ENCODE peak calls at places on chromosomes 13 and 19, in ten cellular contexts. One of them, this sample, is unnamed.

GRCh38 chr19:48913114-48913513 is 13.0 kb downstream of the NUCB1 start:
- DNase-seq in GM12864: no peak
- DNase-seq in GM18507: no peak
- DNase-seq in head of caudate nucleus: no peak
- DNase-seq in tibial nerve: no peak
- DNase-seq in anterior cingulate cortex: no peak
- DNase-seq in coronary artery: no peak
- DNase-seq in fibroblast of the conjunctiva: no peak
- DNase-seq in Right ventricle myocardium superior: no peak
- DNase-seq in stromal cell of bone marrow: no peak
- DNase-seq in this sample: peak

GRCh38 chr19:11152318-11153062 is 3.1 kb downstream of the SPC24 start:
- DNase-seq in GM12864: no peak
- DNase-seq in GM18507: no peak
- DNase-seq in head of caudate nucleus: peak
- DNase-seq in tibial nerve: peak
- DNase-seq in anterior cingulate cortex: no peak
- DNase-seq in coronary artery: peak
- DNase-seq in fibroblast of the conjunctiva: peak
- DNase-seq in Right ventricle myocardium superior: peak
- DNase-seq in stromal cell of bone marrow: peak
- DNase-seq in this sample: peak

GRCh38 chr19:58538257-58539168 is 5.4 kb upstream of the TRIM28 start:
- DNase-seq in GM12864: no peak
- DNase-seq in GM18507: no peak
- DNase-seq in head of caudate nucleus: no peak
- DNase-seq in tibial nerve: no peak
- DNase-seq in anterior cingulate cortex: no peak
- DNase-seq in coronary artery: peak
- DNase-seq in fibroblast of the conjunctiva: no peak
- DNase-seq in Right ventricle myocardium superior: no peak
- DNase-seq in stromal cell of bone marrow: no peak
- DNase-seq in this sample: no peak

GRCh38 chr13:43529796-43530195 is 257.0 kb downstream of the ENOX1 start:
- DNase-seq in GM12864: no peak
- DNase-seq in GM18507: no peak
- DNase-seq in head of caudate nucleus: no peak
- DNase-seq in tibial nerve: no peak
- DNase-seq in anterior cingulate cortex: no peak
- DNase-seq in coronary artery: no peak
- DNase-seq in fibroblast of the conjunctiva: no peak
- DNase-seq in Right ventricle myocardium superior: no peak
- DNase-seq in stromal cell of bone marrow: no peak
- DNase-seq in this sample: no peak

GRCh38 chr19:17871878-17872250 is at the start of gene SLC5A5:
- DNase-seq in GM12864: no peak
- DNase-seq in GM18507: no peak
- DNase-seq in head of caudate nucleus: no peak
- DNase-seq in tibial nerve: no peak
- DNase-seq in anterior cingulate cortex: no peak
- DNase-seq in coronary artery: no peak
- DNase-seq in fibroblast of the conjunctiva: no peak
- DNase-seq in Right ventricle myocardium superior: no peak
- DNase-seq in stromal cell of bone marrow: no peak
- DNase-seq in this sample: no peak

GRCh38 chr19:46861691-46862503 is 1.1 kb downstream of the ARHGAP35 start:
- DNase-seq in GM12864: no peak
- DNase-seq in GM18507: no peak
- DNase-seq in head of caudate nucleus: peak
- DNase-seq in tibial nerve: no peak
- DNase-seq in anterior cingulate cortex: no peak
- DNase-seq in coronary artery: no peak
- DNase-seq in fibroblast of the conjunctiva: no peak
- DNase-seq in Right ventricle myocardium superior: no peak
- DNase-seq in stromal cell of bone marrow: no peak
- DNase-seq in this sample: no peak

GRCh38 chr19:7550987-7551761 is 15.7 kb downstream of the PNPLA6 start:
- DNase-seq in GM12864: no peak
- DNase-seq in GM18507: no peak
- DNase-seq in head of caudate nucleus: peak
- DNase-seq in tibial nerve: no peak
- DNase-seq in anterior cingulate cortex: peak
- DNase-seq in coronary artery: no peak
- DNase-seq in fibroblast of the conjunctiva: peak
- DNase-seq in Right ventricle myocardium superior: peak
- DNase-seq in stromal cell of bone marrow: no peak
- DNase-seq in this sample: peak

GRCh38 chr13:79501538-79502232 is 20.7 kb downstream of the NDFIP2 start:
- DNase-seq in GM12864: no peak
- DNase-seq in GM18507: no peak
- DNase-seq in head of caudate nucleus: no peak
- DNase-seq in tibial nerve: no peak
- DNase-seq in anterior cingulate cortex: no peak
- DNase-seq in coronary artery: no peak
- DNase-seq in fibroblast of the conjunctiva: no peak
- DNase-seq in Right ventricle myocardium superior: no peak
- DNase-seq in stromal cell of bone marrow: no peak
- DNase-seq in this sample: peak

GRCh38 chr19:29680447-29680846 is 15.2 kb downstream of the PLEKHF1 start:
- DNase-seq in GM12864: no peak
- DNase-seq in GM18507: peak
- DNase-seq in head of caudate nucleus: peak
- DNase-seq in tibial nerve: no peak
- DNase-seq in anterior cingulate cortex: peak
- DNase-seq in coronary artery: no peak
- DNase-seq in fibroblast of the conjunctiva: no peak
- DNase-seq in Right ventricle myocardium superior: peak
- DNase-seq in stromal cell of bone marrow: no peak
- DNase-seq in this sample: no peak

GRCh38 chr19:45182758-45183157 is 4.2 kb downstream of the BLOC1S3 start:
- DNase-seq in GM12864: no peak
- DNase-seq in GM18507: no peak
- DNase-seq in head of caudate nucleus: no peak
- DNase-seq in tibial nerve: no peak
- DNase-seq in anterior cingulate cortex: no peak
- DNase-seq in coronary artery: no peak
- DNase-seq in fibroblast of the conjunctiva: no peak
- DNase-seq in Right ventricle myocardium superior: no peak
- DNase-seq in stromal cell of bone marrow: no peak
- DNase-seq in this sample: no peak

GRCh38 chr13:19818223-19818842 is 35.6 kb upstream of the PSPC1 start:
- DNase-seq in GM12864: no peak
- DNase-seq in GM18507: no peak
- DNase-seq in head of caudate nucleus: no peak
- DNase-seq in tibial nerve: no peak
- DNase-seq in anterior cingulate cortex: no peak
- DNase-seq in coronary artery: no peak
- DNase-seq in fibroblast of the conjunctiva: no peak
- DNase-seq in Right ventricle myocardium superior: peak
- DNase-seq in stromal cell of bone marrow: no peak
- DNase-seq in this sample: peak

GRCh38 chr13:94481966-94482365 is 2.5 kb upstream of the DCT start:
- DNase-seq in GM12864: no peak
- DNase-seq in GM18507: no peak
- DNase-seq in head of caudate nucleus: no peak
- DNase-seq in tibial nerve: no peak
- DNase-seq in anterior cingulate cortex: no peak
- DNase-seq in coronary artery: no peak
- DNase-seq in fibroblast of the conjunctiva: peak
- DNase-seq in Right ventricle myocardium superior: peak
- DNase-seq in stromal cell of bone marrow: peak
- DNase-seq in this sample: peak

GRCh38 chr19:4061683-4062575 is 4.8 kb downstream of the ZBTB7A start:
- DNase-seq in GM12864: no peak
- DNase-seq in GM18507: no peak
- DNase-seq in head of caudate nucleus: no peak
- DNase-seq in tibial nerve: no peak
- DNase-seq in anterior cingulate cortex: no peak
- DNase-seq in coronary artery: peak
- DNase-seq in fibroblast of the conjunctiva: no peak
- DNase-seq in Right ventricle myocardium superior: no peak
- DNase-seq in stromal cell of bone marrow: no peak
- DNase-seq in this sample: no peak

GRCh38 chr13:108120332-108120731 is 95.0 kb downstream of the LIG4 start:
- DNase-seq in GM12864: no peak
- DNase-seq in GM18507: no peak
- DNase-seq in head of caudate nucleus: no peak
- DNase-seq in tibial nerve: no peak
- DNase-seq in anterior cingulate cortex: peak
- DNase-seq in coronary artery: no peak
- DNase-seq in fibroblast of the conjunctiva: no peak
- DNase-seq in Right ventricle myocardium superior: no peak
- DNase-seq in stromal cell of bone marrow: no peak
- DNase-seq in this sample: no peak

GRCh38 chr19:48726573-48726972 is 7.0 kb upstream of the MAMSTR start:
- DNase-seq in GM12864: no peak
- DNase-seq in GM18507: no peak
- DNase-seq in head of caudate nucleus: no peak
- DNase-seq in tibial nerve: no peak
- DNase-seq in anterior cingulate cortex: no peak
- DNase-seq in coronary artery: no peak
- DNase-seq in fibroblast of the conjunctiva: no peak
- DNase-seq in Right ventricle myocardium superior: no peak
- DNase-seq in stromal cell of bone marrow: no peak
- DNase-seq in this sample: no peak

GRCh38 chr13:113275387-113275786 is 21.7 kb upstream of the LAMP1 start:
- DNase-seq in GM12864: no peak
- DNase-seq in GM18507: no peak
- DNase-seq in head of caudate nucleus: peak
- DNase-seq in tibial nerve: no peak
- DNase-seq in anterior cingulate cortex: peak
- DNase-seq in coronary artery: no peak
- DNase-seq in fibroblast of the conjunctiva: peak
- DNase-seq in Right ventricle myocardium superior: no peak
- DNase-seq in stromal cell of bone marrow: peak
- DNase-seq in this sample: peak

GRCh38 chr13:110483386-110483785 is 78.1 kb downstream of the RAB20 start:
- DNase-seq in GM12864: no peak
- DNase-seq in GM18507: no peak
- DNase-seq in head of caudate nucleus: no peak
- DNase-seq in tibial nerve: no peak
- DNase-seq in anterior cingulate cortex: peak
- DNase-seq in coronary artery: no peak
- DNase-seq in fibroblast of the conjunctiva: no peak
- DNase-seq in Right ventricle myocardium superior: no peak
- DNase-seq in stromal cell of bone marrow: no peak
- DNase-seq in this sample: no peak

GRCh38 chr19:6616011-6616410 is 25.1 kb upstream of the CD70 start:
- DNase-seq in GM12864: no peak
- DNase-seq in GM18507: no peak
- DNase-seq in head of caudate nucleus: no peak
- DNase-seq in tibial nerve: no peak
- DNase-seq in anterior cingulate cortex: no peak
- DNase-seq in coronary artery: no peak
- DNase-seq in fibroblast of the conjunctiva: no peak
- DNase-seq in Right ventricle myocardium superior: no peak
- DNase-seq in stromal cell of bone marrow: peak
- DNase-seq in this sample: no peak

GRCh38 chr13:45916859-45917418 is 65.4 kb upstream of the SIAH3 start:
- DNase-seq in GM12864: no peak
- DNase-seq in GM18507: no peak
- DNase-seq in head of caudate nucleus: no peak
- DNase-seq in tibial nerve: no peak
- DNase-seq in anterior cingulate cortex: no peak
- DNase-seq in coronary artery: no peak
- DNase-seq in fibroblast of the conjunctiva: no peak
- DNase-seq in Right ventricle myocardium superior: no peak
- DNase-seq in stromal cell of bone marrow: no peak
- DNase-seq in this sample: no peak

GRCh38 chr19:51002542-51003311 is 1.3 kb upstream of the KLK8 start:
- DNase-seq in GM12864: no peak
- DNase-seq in GM18507: no peak
- DNase-seq in head of caudate nucleus: no peak
- DNase-seq in tibial nerve: peak
- DNase-seq in anterior cingulate cortex: no peak
- DNase-seq in coronary artery: no peak
- DNase-seq in fibroblast of the conjunctiva: no peak
- DNase-seq in Right ventricle myocardium superior: no peak
- DNase-seq in stromal cell of bone marrow: no peak
- DNase-seq in this sample: no peak

GRCh38 chr19:11505504-11506100 is at the start of gene ZNF653:
- DNase-seq in GM12864: peak
- DNase-seq in GM18507: peak
- DNase-seq in head of caudate nucleus: peak
- DNase-seq in tibial nerve: peak
- DNase-seq in anterior cingulate cortex: peak
- DNase-seq in coronary artery: peak
- DNase-seq in fibroblast of the conjunctiva: peak
- DNase-seq in Right ventricle myocardium superior: peak
- DNase-seq in stromal cell of bone marrow: peak
- DNase-seq in this sample: peak

GRCh38 chr19:56066152-56067023 is 54.7 kb downstream of the ZNF787 start:
- DNase-seq in GM12864: no peak
- DNase-seq in GM18507: peak
- DNase-seq in head of caudate nucleus: peak
- DNase-seq in tibial nerve: no peak
- DNase-seq in anterior cingulate cortex: peak
- DNase-seq in coronary artery: no peak
- DNase-seq in fibroblast of the conjunctiva: no peak
- DNase-seq in Right ventricle myocardium superior: peak
- DNase-seq in stromal cell of bone marrow: no peak
- DNase-seq in this sample: peak

GRCh38 chr13:45068036-45069001 is 52.0 kb upstream of the GTF2F2 start:
- DNase-seq in GM12864: no peak
- DNase-seq in GM18507: no peak
- DNase-seq in head of caudate nucleus: no peak
- DNase-seq in tibial nerve: no peak
- DNase-seq in anterior cingulate cortex: no peak
- DNase-seq in coronary artery: no peak
- DNase-seq in fibroblast of the conjunctiva: no peak
- DNase-seq in Right ventricle myocardium superior: no peak
- DNase-seq in stromal cell of bone marrow: no peak
- DNase-seq in this sample: no peak

GRCh38 chr19:45717983-45718650 is 12.6 kb downstream of the FBXO46 start:
- DNase-seq in GM12864: no peak
- DNase-seq in GM18507: no peak
- DNase-seq in head of caudate nucleus: no peak
- DNase-seq in tibial nerve: no peak
- DNase-seq in anterior cingulate cortex: no peak
- DNase-seq in coronary artery: peak
- DNase-seq in fibroblast of the conjunctiva: no peak
- DNase-seq in Right ventricle myocardium superior: no peak
- DNase-seq in stromal cell of bone marrow: no peak
- DNase-seq in this sample: peak

GRCh38 chr13:23987331-23987730 is 90.0 kb upstream of the C1QTNF9B start:
- DNase-seq in GM12864: no peak
- DNase-seq in GM18507: no peak
- DNase-seq in head of caudate nucleus: no peak
- DNase-seq in tibial nerve: no peak
- DNase-seq in anterior cingulate cortex: no peak
- DNase-seq in coronary artery: no peak
- DNase-seq in fibroblast of the conjunctiva: no peak
- DNase-seq in Right ventricle myocardium superior: no peak
- DNase-seq in stromal cell of bone marrow: no peak
- DNase-seq in this sample: peak

GRCh38 chr13:24747248-24748151 is 16.5 kb upstream of the RNF17 start:
- DNase-seq in GM12864: no peak
- DNase-seq in GM18507: no peak
- DNase-seq in head of caudate nucleus: no peak
- DNase-seq in tibial nerve: no peak
- DNase-seq in anterior cingulate cortex: no peak
- DNase-seq in coronary artery: no peak
- DNase-seq in fibroblast of the conjunctiva: no peak
- DNase-seq in Right ventricle myocardium superior: no peak
- DNase-seq in stromal cell of bone marrow: no peak
- DNase-seq in this sample: peak

GRCh38 chr19:5231857-5232503 is 108.6 kb downstream of the PTPRS start:
- DNase-seq in GM12864: no peak
- DNase-seq in GM18507: no peak
- DNase-seq in head of caudate nucleus: no peak
- DNase-seq in tibial nerve: no peak
- DNase-seq in anterior cingulate cortex: no peak
- DNase-seq in coronary artery: no peak
- DNase-seq in fibroblast of the conjunctiva: no peak
- DNase-seq in Right ventricle myocardium superior: no peak
- DNase-seq in stromal cell of bone marrow: no peak
- DNase-seq in this sample: no peak

GRCh38 chr13:98396071-98396710 is 180.7 kb downstream of the STK24 start:
- DNase-seq in GM12864: no peak
- DNase-seq in GM18507: no peak
- DNase-seq in head of caudate nucleus: no peak
- DNase-seq in tibial nerve: no peak
- DNase-seq in anterior cingulate cortex: no peak
- DNase-seq in coronary artery: no peak
- DNase-seq in fibroblast of the conjunctiva: no peak
- DNase-seq in Right ventricle myocardium superior: no peak
- DNase-seq in stromal cell of bone marrow: no peak
- DNase-seq in this sample: peak

This sample was measured in choroid plexus epithelial cell.